ENCODE peak calls at places on chromosomes 7 and 10, in eight cellular contexts. N, I, Y, S, L, P, M and W are unnamed samples.

GRCh38 chr7:29480934-29481625 is 82.6 kb upstream of the PRR15 start:
- DNase-seq in Y (no peak), L (no peak), P (no peak), M (no peak), S (no peak), I (no peak), N (no peak), W (no peak)

GRCh38 chr10:101716891-101717659 is 22.1 kb upstream of the FBXW4 start:
- DNase-seq in M (no peak), N (no peak), P (no peak), Y (peak), L (no peak), I (no peak), S (no peak), W (peak)

GRCh38 chr10:26881600-26882331 is 21.0 kb upstream of the ABI1 start:
- DNase-seq in I (no peak), L (no peak), M (no peak), S (no peak), Y (no peak), P (peak), N (peak), W (peak)

GRCh38 chr7:1068013-1068412 is 19.9 kb upstream of the GPER1 start:
- DNase-seq in S (no peak), Y (no peak), N (no peak), L (no peak), M (no peak), I (no peak), P (no peak), W (no peak)

GRCh38 chr7:16271355-16271754 is 150.0 kb downstream of the CRPPA start:
- DNase-seq in M (no peak), N (no peak), Y (no peak), P (no peak), I (no peak), S (no peak), L (no peak), W (no peak)

GRCh38 chr10:69490876-69491275 is 39.6 kb downstream of the TSPAN15 start:
- DNase-seq in N (no peak), I (no peak), S (no peak), Y (no peak), P (no peak), M (no peak), L (no peak), W (no peak)

GRCh38 chr7:80611779-80612178 is 26.7 kb upstream of the CD36 start:
- DNase-seq in L (no peak), I (peak), N (peak), Y (peak), S (no peak), M (no peak), P (no peak), W (peak)

GRCh38 chr7:83201355-83201754 is 38.7 kb upstream of the PCLO start:
- DNase-seq in I (no peak), Y (no peak), M (no peak), L (no peak), N (no peak), P (no peak), S (no peak), W (no peak)

GRCh38 chr7:1520574-1521234 is 9.8 kb upstream of the MAFK start:
- DNase-seq in Y (peak), P (peak), I (no peak), L (no peak), N (peak), M (no peak), S (no peak), W (no peak)

GRCh38 chr7:135790371-135790977 is 41.9 kb upstream of the FAM180A start:
- DNase-seq in N (no peak), L (no peak), I (no peak), Y (no peak), S (no peak), M (no peak), P (no peak), W (no peak)

GRCh38 chr7:55133630-55134392 is 115.0 kb downstream of the EGFR start:
- DNase-seq in S (no peak), P (peak), Y (peak), N (peak), L (no peak), M (no peak), I (no peak), W (no peak)

GRCh38 chr10:77236700-77237099 is 400.9 kb downstream of the KCNMA1 start:
- DNase-seq in L (no peak), M (no peak), N (no peak), S (no peak), P (no peak), Y (no peak), I (no peak), W (no peak)

GRCh38 chr7:2477447-2478386 is 1.5 kb upstream of the GRIFIN start:
- DNase-seq in P (peak), I (peak), L (peak), Y (peak), S (no peak), M (peak), N (peak), W (peak)

GRCh38 chr10:13526952-13527863 is 1.6 kb downstream of the BEND7 start:
- DNase-seq in S (no peak), I (no peak), N (peak), L (no peak), Y (no peak), P (no peak), M (no peak), W (no peak)

GRCh38 chr7:22668971-22669401 is 58.0 kb upstream of the IL6 start:
- DNase-seq in P (no peak), M (no peak), N (no peak), Y (no peak), L (no peak), I (no peak), S (no peak), W (no peak)

GRCh38 chr10:88592425-88592824 is 5.9 kb downstream of the LIPJ start:
- DNase-seq in M (no peak), Y (no peak), I (no peak), P (no peak), S (no peak), N (no peak), L (no peak), W (no peak)

GRCh38 chr10:100345570-100346330 is 1.3 kb upstream of the SCD start:
- DNase-seq in L (no peak), S (no peak), N (no peak), I (no peak), P (no peak), M (no peak), Y (peak), W (no peak)

GRCh38 chr7:70566659-70567058 is 565.3 kb upstream of the GALNT17 start:
- DNase-seq in S (no peak), Y (no peak), I (no peak), L (no peak), P (no peak), N (no peak), M (no peak), W (no peak)

GRCh38 chr7:12233175-12233574 is 22.1 kb downstream of the TMEM106B start:
- DNase-seq in M (no peak), S (no peak), L (no peak), P (no peak), N (no peak), I (no peak), Y (no peak), W (no peak)

GRCh38 chr7:91325731-91326130 is 61.5 kb downstream of the FZD1 start:
- DNase-seq in S (no peak), Y (no peak), N (no peak), M (no peak), L (no peak), I (no peak), P (no peak), W (peak)

GRCh38 chr10:114829160-114829909 is 7.8 kb downstream of the FHIP2A start:
- DNase-seq in M (no peak), S (no peak), I (no peak), Y (no peak), N (no peak), L (no peak), P (no peak), W (no peak)

GRCh38 chr10:97102441-97102840 is 83.3 kb downstream of the SLIT1 start:
- DNase-seq in P (no peak), Y (no peak), I (no peak), L (no peak), N (no peak), S (no peak), M (no peak), W (no peak)

GRCh38 chr10:108601856-108602255 is 1321.5 kb downstream of the XPNPEP1 start:
- DNase-seq in Y (no peak), S (no peak), M (no peak), L (no peak), N (no peak), P (no peak), I (no peak), W (peak)
- H3K4me3 ChIP-seq in Y (no peak), S (no peak), M (no peak), L (no peak), N (no peak), P (no peak), I (no peak), W (no peak)

DNA sequence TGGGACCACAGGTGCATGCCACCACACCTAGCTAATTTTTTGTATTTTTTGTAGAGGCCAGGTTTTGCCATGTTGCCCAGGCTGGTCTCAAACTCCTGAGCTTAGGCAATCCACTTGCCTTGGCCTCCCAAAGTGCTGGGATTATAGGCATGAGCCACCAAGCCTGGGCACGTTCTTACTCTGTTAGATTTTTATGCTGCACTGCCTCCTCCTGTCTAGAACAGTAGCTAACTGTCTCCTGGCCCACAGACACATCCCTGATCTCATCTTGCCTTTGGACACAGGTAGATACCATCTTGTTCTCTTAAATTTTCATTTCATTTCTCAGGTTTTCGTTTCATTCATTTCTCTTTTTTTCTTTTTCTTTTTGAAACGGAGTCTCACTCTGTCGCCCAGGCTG is 41.1 kb downstream of the BLVRA start:
- DNase-seq in P (no peak), N (no peak), Y (no peak), M (no peak), I (no peak), S (no peak), L (no peak), W (no peak)
- TF ChIP-seq CTCF in P (no peak), N (no peak), Y (no peak), M (no peak), I (no peak), S (peak), L (no peak), W (no peak)

DNA sequence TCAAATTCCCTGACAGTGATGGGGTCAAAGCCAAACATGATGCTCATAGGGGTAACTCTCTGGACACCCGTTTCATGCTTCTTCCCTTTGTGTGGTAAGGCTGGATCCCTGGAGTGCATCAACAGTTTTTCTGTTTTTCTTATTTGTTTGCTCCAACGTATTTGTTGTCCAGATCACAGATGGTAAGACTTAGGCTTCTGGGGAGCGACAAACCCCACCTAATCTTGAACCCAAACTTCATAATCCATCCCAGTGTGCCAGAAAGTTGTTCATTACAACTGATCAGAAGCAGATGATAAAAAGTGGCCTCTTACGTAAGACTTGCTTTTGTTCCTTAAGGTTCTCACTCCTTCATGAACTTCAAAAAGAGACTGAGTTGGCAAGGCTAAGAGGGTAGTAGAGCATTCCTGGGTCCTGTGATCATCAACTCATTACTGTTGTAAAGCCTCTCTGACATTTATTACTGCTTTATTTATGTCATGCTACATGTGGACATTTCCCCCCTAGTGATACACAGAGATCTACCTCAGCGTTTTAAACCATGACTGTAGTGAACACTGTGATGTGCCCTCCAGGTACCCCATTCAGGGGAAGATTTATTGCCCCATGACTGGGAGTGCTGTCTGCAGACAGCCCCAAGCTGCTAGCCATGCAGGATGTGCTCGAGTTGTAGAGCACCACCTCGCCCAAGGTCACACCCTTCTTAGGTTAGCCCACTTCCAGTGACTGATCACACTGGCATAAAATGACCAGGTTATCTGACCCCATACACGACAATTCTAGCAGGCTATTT is 125.5 kb downstream of the CCDC71L start:
- DNase-seq in Y (no peak), I (no peak), M (no peak), N (no peak), P (no peak), L (no peak), S (no peak), W (no peak)
- H3K27ac ChIP-seq in Y (no peak), I (no peak), M (no peak), N (no peak), P (no peak), L (no peak), S (no peak), W (no peak)

GRCh38 chr10:43868362-43868672 is 219.6 kb upstream of the ZNF32 start:
- DNase-seq in M (no peak), S (no peak), Y (no peak), I (no peak), N (no peak), P (no peak), L (no peak), W (no peak)
- H3K4me3 ChIP-seq in M (no peak), S (no peak), Y (no peak), I (no peak), N (no peak), P (no peak), L (no peak), W (no peak)

DNA sequence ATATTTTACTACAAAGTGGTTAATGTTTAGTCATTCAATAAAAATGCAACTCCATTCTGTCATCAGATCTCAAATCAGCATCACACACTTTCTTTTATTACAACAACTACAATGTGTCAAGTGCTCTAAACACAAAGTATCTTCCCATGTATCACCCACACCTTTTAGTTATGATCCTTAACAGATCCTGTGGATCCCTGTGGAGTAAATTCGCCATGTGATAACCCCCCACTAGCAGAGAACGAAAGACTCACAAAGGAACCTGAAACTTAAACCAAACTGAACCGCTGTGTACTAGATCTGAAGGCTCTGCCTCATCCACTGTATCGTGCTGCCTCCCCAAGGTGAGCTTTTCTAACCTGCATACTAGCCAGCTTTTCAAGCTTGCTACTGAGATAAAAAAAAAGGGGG is 1.8 kb downstream of the DPY19L1 start:
- DNase-seq in M (no peak), I (peak), Y (peak), N (peak), L (peak), S (no peak), P (peak), W (peak)
- TF ChIP-seq CTCF in M (no peak), I (no peak), Y (peak), N (no peak), L (no peak), S (no peak), P (peak), W (no peak)

GRCh38 chr10:33675235-33675634 is 340.8 kb upstream of the NRP1 start:
- DNase-seq in S (no peak), I (no peak), M (no peak), P (no peak), N (peak), L (no peak), Y (no peak), W (no peak)
- H3K27ac ChIP-seq in S (no peak), I (no peak), M (no peak), P (no peak), N (no peak), L (no peak), Y (no peak), W (no peak)

GRCh38 chr7:27116962-27117686 is 13.4 kb downstream of the HOXA4 start:
- DNase-seq in N (peak), S (no peak), L (no peak), Y (no peak), M (no peak), I (no peak), P (no peak), W (no peak)

GRCh38 chr7:27116521-27116946 is 14.0 kb downstream of the HOXA4 start:
- DNase-seq in N (peak), Y (no peak), P (no peak), L (no peak), S (no peak), I (no peak), M (no peak), W (no peak)

GRCh38 chr7:27116019-27116411 is 13.5 kb upstream of the HOXA2 start:
- DNase-seq in N (no peak), S (no peak), I (no peak), L (no peak), Y (no peak), M (no peak), P (no peak), W (no peak)

GRCh38 chr7:27113991-27114866 is 11.7 kb upstream of the HOXA2 start:
- DNase-seq in N (peak), S (no peak), M (no peak), Y (peak), L (no peak), P (no peak), I (peak), W (no peak)

GRCh38 chr7:27115161-27116018 is 12.9 kb upstream of the HOXA2 start:
- DNase-seq in S (no peak), I (peak), Y (peak), L (no peak), N (peak), M (no peak), P (no peak), W (no peak)
- H3K4me3 ChIP-seq in S (peak), I (peak), Y (peak), L (no peak), N (peak), M (peak), P (no peak), W (no peak)